ENCODE peak calls at places on chromosomes 11 and 22, in ten cellular contexts. T, J, L, H, U, G, W, N, K and C are unnamed samples.

GRCh38 chr22:28953399-28953798 is 70.0 kb downstream of the ZNRF3 start:
- DNase-seq in T (no peak), J (no peak), L (no peak), H (no peak), U (no peak), G (no peak), W (no peak), N (no peak), K (no peak), C (no peak)

GRCh38 chr11:16081756-16082531 is 274.4 kb downstream of the SOX6 start:
- DNase-seq in T (no peak), J (no peak), L (no peak), H (no peak), U (no peak), G (peak; percentile 9), W (no peak), N (no peak), K (no peak), C (no peak)

GRCh38 chr11:33376331-33377099 is 119.3 kb downstream of the HIPK3 start:
- DNase-seq in T (peak; percentile 19), J (no peak), L (no peak), H (no peak), U (peak; percentile 31), G (no peak), W (no peak), N (peak; percentile 48), K (no peak), C (peak; percentile 67)

GRCh38 chr11:68432874-68433273 is 27.7 kb upstream of the PPP6R3 start:
- DNase-seq in T (peak; percentile 62), J (no peak), L (no peak), H (no peak), U (no peak), G (no peak), W (no peak), N (no peak), K (no peak), C (no peak)

GRCh38 chr11:73598719-73599379 is 937 bp upstream of the FAM168A start:
- DNase-seq in T (no peak), J (no peak), L (no peak), H (no peak), U (no peak), G (no peak), W (no peak), N (no peak), K (no peak), C (no peak)

GRCh38 chr22:35397095-35397904 is 2.6 kb upstream of the MCM5 start:
- DNase-seq in T (no peak), J (no peak), L (no peak), H (no peak), U (no peak), G (no peak), W (no peak), N (no peak), K (no peak), C (no peak)

GRCh38 chr11:14386895-14387480 is 28.0 kb upstream of the RRAS2 start:
- DNase-seq in T (no peak), J (no peak), L (no peak), H (no peak), U (peak; percentile 48), G (peak; percentile 32), W (no peak), N (no peak), K (no peak), C (no peak)

GRCh38 chr11:93524173-93524536 is 19.0 kb downstream of the SMCO4 start:
- DNase-seq in T (no peak), J (no peak), L (no peak), H (no peak), U (no peak), G (no peak), W (no peak), N (no peak), K (no peak), C (no peak)

GRCh38 chr11:103888541-103888951 is 147.9 kb upstream of the DDI1 start:
- DNase-seq in T (no peak), J (no peak), L (no peak), H (no peak), U (no peak), G (no peak), W (no peak), N (no peak), K (no peak), C (no peak)

GRCh38 chr22:17655289-17655688 is 16.7 kb downstream of the BCL2L13 start:
- DNase-seq in T (no peak), J (no peak), L (no peak), H (no peak), U (no peak), G (no peak), W (no peak), N (no peak), K (peak; percentile 83), C (no peak)

GRCh38 chr11:92753161-92753560 is 216.3 kb upstream of the MTNR1B start:
- DNase-seq in T (no peak), J (no peak), L (no peak), H (no peak), U (no peak), G (no peak), W (no peak), N (no peak), K (no peak), C (no peak)

GRCh38 chr22:22927888-22928665 is 40.5 kb downstream of the IGLL5 start:
- DNase-seq in T (no peak), J (no peak), L (no peak), H (no peak), U (no peak), G (no peak), W (no peak), N (no peak), K (no peak), C (no peak)

GRCh38 chr22:29476116-29476515 is 3.9 kb upstream of the NEFH start:
- DNase-seq in T (no peak), J (no peak), L (no peak), H (no peak), U (peak; percentile 42), G (no peak), W (no peak), N (no peak), K (no peak), C (no peak)

GRCh38 chr11:125075900-125076317 is 12.8 kb downstream of the SLC37A2 start:
- DNase-seq in T (no peak), J (no peak), L (no peak), H (no peak), U (no peak), G (no peak), W (peak; percentile 59), N (no peak), K (no peak), C (no peak)
- TF ChIP-seq CTCF in T (no peak), J (no peak), L (no peak), H (no peak), U (no peak), G (no peak), W (no peak), N (peak; percentile 16), K (no peak), C (no peak)

DNA sequence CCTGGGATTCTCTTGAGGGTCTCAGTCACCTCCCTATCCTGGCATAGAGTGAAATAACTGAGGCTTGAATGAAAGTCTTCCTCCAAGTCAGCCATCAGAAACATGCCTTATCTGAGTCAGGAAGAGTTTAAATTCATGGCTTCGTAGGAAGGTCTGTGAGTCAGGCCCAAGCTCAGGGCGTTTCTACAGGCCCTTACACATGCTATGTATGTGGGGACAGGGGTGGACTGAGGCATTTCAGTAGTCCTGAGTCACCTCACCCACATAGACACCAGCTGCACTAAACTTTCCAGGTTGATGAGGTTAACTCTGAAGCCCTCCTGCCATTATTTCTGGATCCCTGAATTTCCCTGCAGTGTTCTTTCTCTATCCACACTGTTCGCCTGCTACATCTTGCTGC is 134.6 kb upstream of the RCN1 start:
- DNase-seq in T (no peak), J (no peak), L (no peak), H (peak; percentile 36), U (no peak), G (no peak), W (no peak), N (no peak), K (no peak), C (no peak)
- TF ChIP-seq CTCF in T (no peak), J (no peak), L (no peak), H (no peak), U (no peak), G (no peak), W (no peak), N (no peak), K (no peak), C (no peak)

GRCh38 chr22:38214248-38215056 is 12.7 kb downstream of the MAFF start:
- DNase-seq in T (peak; percentile 77), J (no peak), L (peak; percentile 55), H (no peak), U (peak; percentile 75), G (peak; percentile 62), W (peak; percentile 83), N (peak; percentile 83), K (peak; percentile 88), C (peak; percentile 91)
- TF ChIP-seq CTCF in T (peak; percentile 33), J (no peak), L (peak; percentile 29), H (no peak), U (no peak), G (no peak), W (peak; percentile 12), N (peak; percentile 20), K (peak; percentile 7), C (peak; percentile 11)

GRCh38 chr11:11077898-11078297 is 220.0 kb upstream of the ZBED5 start:
- DNase-seq in T (no peak), J (no peak), L (no peak), H (no peak), U (no peak), G (no peak), W (no peak), N (no peak), K (no peak), C (no peak)

GRCh38 chr11:11076276-11076675 is 218.4 kb upstream of the ZBED5 start:
- DNase-seq in T (no peak), J (no peak), L (no peak), H (no peak), U (no peak), G (no peak), W (no peak), N (no peak), K (no peak), C (no peak)

GRCh38 chr11:11075515-11076171 is 217.8 kb upstream of the ZBED5 start:
- DNase-seq in T (no peak), J (no peak), L (no peak), H (no peak), U (no peak), G (no peak), W (no peak), N (no peak), K (no peak), C (no peak)

GRCh38 chr11:11076879-11077278 is 219.0 kb upstream of the ZBED5 start:
- DNase-seq in T (no peak), J (no peak), L (no peak), H (no peak), U (no peak), G (no peak), W (no peak), N (no peak), K (no peak), C (no peak)

GRCh38 chr11:11078344-11078743 is 220.5 kb upstream of the ZBED5 start:
- DNase-seq in T (no peak), J (no peak), L (no peak), H (no peak), U (no peak), G (no peak), W (no peak), N (no peak), K (no peak), C (no peak)
- TF ChIP-seq CTCF in T (no peak), J (peak; percentile 21), L (no peak), H (peak; percentile 31), U (no peak), G (no peak), W (no peak), N (no peak), K (no peak), C (no peak)

GRCh38 chr11:8338138-8338537 is 74.5 kb upstream of the LMO1 start:
- DNase-seq in T (peak; percentile 47), J (peak; percentile 77), L (no peak), H (no peak), U (peak; percentile 83), G (no peak), W (peak; percentile 66), N (no peak), K (peak; percentile 78), C (no peak)
- TF ChIP-seq CTCF in T (peak; percentile 68), J (peak; percentile 71), L (no peak), H (peak; percentile 68), U (peak; percentile 71), G (peak; percentile 53), W (peak; percentile 64), N (peak; percentile 93), K (peak; percentile 59), C (peak; percentile 41)